ENCODE peak calls at places on chromosome 18, in nine cellular contexts. B, Q, T, G, E, C, I, K and N are unnamed samples.
A peak's percentile ranks its signal among the peaks of the same experiment; 100 is the strongest.

GRCh38 chr18:47997338-47997780 is 66.9 kb upstream of the SMAD2 start:
- DNase-seq in Q (peak; percentile 61), K (no peak), E (peak; percentile 84), I (no peak), C (no peak), G (no peak), T (no peak), B (no peak), N (no peak)

GRCh38 chr18:51614033-51614432 is 416.6 kb upstream of the MEX3C start:
- DNase-seq in B (peak; percentile 50), K (no peak), T (no peak), I (peak; percentile 66), G (no peak), C (no peak), E (no peak), Q (no peak), N (no peak)

GRCh38 chr18:13993730-13994129 is 78.4 kb upstream of the MC2R start:
- DNase-seq in G (no peak), K (no peak), I (no peak), B (no peak), E (no peak), T (no peak), Q (no peak), C (no peak), N (no peak)

GRCh38 chr18:58363767-58364540 is 264.9 kb downstream of the ALPK2 start:
- DNase-seq in G (no peak), T (no peak), Q (no peak), B (no peak), C (no peak), E (no peak), K (no peak), I (no peak), N (no peak)

GRCh38 chr18:37042381-37042780 is 213.5 kb downstream of the KIAA1328 start:
- DNase-seq in E (no peak), I (no peak), B (no peak), C (no peak), K (no peak), Q (no peak), G (no peak), T (no peak), N (no peak)

GRCh38 chr18:9017900-9018217 is 84.6 kb upstream of the NDUFV2 start:
- DNase-seq in E (no peak), G (peak; percentile 23), C (no peak), T (no peak), I (no peak), B (no peak), K (no peak), Q (no peak), N (no peak)

GRCh38 chr18:73742959-73743358 is 404.7 kb downstream of the FBXO15 start:
- DNase-seq in B (no peak), E (no peak), Q (no peak), T (no peak), I (no peak), C (no peak), K (no peak), G (no peak), N (no peak)

GRCh38 chr18:46333371-46334199 is 229.4 kb downstream of the HAUS1 start:
- DNase-seq in Q (peak; percentile 44), B (peak; percentile 31), G (peak; percentile 37), I (no peak), T (no peak), C (no peak), E (peak; percentile 69), K (no peak), N (no peak)

GRCh38 chr18:34224423-34225217 is at the start of gene NOL4:
- DNase-seq in K (no peak), C (no peak), B (peak; percentile 33), G (no peak), I (peak; percentile 73), Q (no peak), T (no peak), E (peak; percentile 99), N (no peak)

GRCh38 chr18:72672364-72673151 is 128.4 kb upstream of the CBLN2 start:
- DNase-seq in G (no peak), Q (no peak), T (no peak), I (no peak), B (no peak), C (no peak), K (no peak), E (peak; percentile 79), N (no peak)